ENCODE peak calls at places on chromosome 2, in ten cellular contexts. Q is activated CD4-positive, alpha-beta T cell treated with anti-CD3 and anti-CD28 coated beads for 24 hours; P is LoVo; C is amygdala; Y is H4; Z is stimulated activated CD4-positive, alpha-beta T cell treated with anti-CD3 and anti-CD28 coated beads, Interleukin-1b, Interleukin-23, amount 100 ng/mL, for 4 hours; X is HL-60; J is RCC 7860; O is RKO; K is frontal cortex. W is an unnamed sample.

GRCh38 chr2:218892693-218893348 is 12.2 kb downstream of the WNT10A start:
- DNase-seq in P (peak; percentile 92), Z (peak; percentile 73), O (peak; percentile 93), J (peak; percentile 65), Q (peak; percentile 64), K (peak; percentile 83), C (peak; percentile 44), Y (peak; percentile 64), X (peak; percentile 79), W (peak; percentile 73)

GRCh38 chr2:174901075-174901474 is 104.1 kb downstream of the CHN1 start:
- DNase-seq in Q (no peak), Y (no peak), Z (no peak), K (no peak), X (no peak), O (no peak), P (no peak), J (no peak), C (no peak), W (no peak)

GRCh38 chr2:153404792-153405191 is 73.8 kb downstream of the RPRM start:
- DNase-seq in Q (no peak), X (no peak), C (no peak), O (no peak), Y (no peak), J (no peak), P (no peak), Z (no peak), K (no peak), W (no peak)

GRCh38 chr2:235445116-235445515 is 48.7 kb upstream of the AGAP1 start:
- DNase-seq in J (no peak), C (no peak), O (no peak), Y (no peak), P (no peak), X (no peak), Q (no peak), K (no peak), Z (no peak), W (no peak)

GRCh38 chr2:162071016-162071415 is 3.0 kb downstream of the DPP4 start:
- DNase-seq in K (no peak), Z (no peak), Q (no peak), P (no peak), C (no peak), J (no peak), Y (no peak), O (no peak), X (no peak), W (no peak)

GRCh38 chr2:162482463-162482862 is 138.5 kb downstream of the GCA start:
- DNase-seq in O (no peak), Z (no peak), K (no peak), J (no peak), C (no peak), P (no peak), X (no peak), Y (no peak), Q (no peak), W (no peak)

GRCh38 chr2:177289824-177290632 is 25.5 kb upstream of the NFE2L2 start:
- DNase-seq in X (no peak), C (no peak), P (no peak), J (no peak), Q (no peak), O (no peak), K (no peak), Z (no peak), Y (peak; percentile 22), W (no peak)

GRCh38 chr2:216904974-216905373 is 45.1 kb upstream of the TNP1 start:
- DNase-seq in Q (no peak), Z (no peak), K (no peak), J (no peak), P (no peak), C (no peak), X (no peak), O (no peak), Y (no peak), W (no peak)

GRCh38 chr2:217672472-217672871 is 330.3 kb downstream of the TNS1 start:
- DNase-seq in Q (no peak), P (no peak), Z (no peak), X (no peak), J (no peak), C (no peak), O (no peak), K (no peak), Y (no peak), W (no peak)

GRCh38 chr2:191571163-191571769 is 106.7 kb upstream of the NABP1 start:
- DNase-seq in O (peak; percentile 69), Y (peak; percentile 82), J (peak; percentile 73), X (peak; percentile 47), K (no peak), Z (peak; percentile 24), Q (peak; percentile 7), P (no peak), C (no peak), W (peak; percentile 74)

W was measured in SW480.